ENCODE peak calls at places on chromosomes 4 and X, in six cellular contexts. E, O, F, R, X and M are unnamed samples.
A peak's percentile ranks its signal among the peaks of the same experiment; 100 is the strongest.

GRCh38 chr4:85557016-85557901 is 82.3 kb downstream of the ARHGAP24 start:
- DNase-seq in E (no peak), O (no peak), F (no peak), R (no peak), X (no peak), M (no peak)

GRCh38 chr4:76801621-76802545 is 96.1 kb downstream of the SOWAHB start:
- DNase-seq in E (peak; percentile 52), O (peak; percentile 55), F (no peak), R (no peak), X (no peak), M (no peak)

GRCh38 chr4:20490734-20491133 is 209.5 kb upstream of the PACRGL start:
- DNase-seq in E (peak; percentile 14), O (no peak), F (no peak), R (no peak), X (no peak), M (no peak)

GRCh38 chr4:176223561-176223960 is 28.2 kb upstream of the SPATA4 start:
- DNase-seq in E (no peak), O (no peak), F (no peak), R (no peak), X (no peak), M (no peak)

GRCh38 chrX:107716045-107716684 is 59.4 kb downstream of the TSC22D3 start:
- DNase-seq in E (peak; percentile 24), O (peak; percentile 82), F (no peak), R (no peak), X (peak; percentile 21), M (no peak)

GRCh38 chrX:149948001-149948400 is 9.7 kb upstream of the EOLA2 start:
- DNase-seq in E (no peak), O (no peak), F (no peak), R (no peak), X (no peak), M (no peak)

GRCh38 chr4:2938906-2939305 is 24.3 kb downstream of the NOP14 start:
- DNase-seq in E (no peak), O (no peak), F (no peak), R (no peak), X (no peak), M (no peak)

GRCh38 chr4:182853731-182854130 is 63.5 kb downstream of the DCTD start:
- DNase-seq in E (no peak), O (no peak), F (no peak), R (no peak), X (no peak), M (no peak)

GRCh38 chrX:52988985-52989917 is 30.9 kb upstream of the FAM156A start:
- DNase-seq in E (no peak), O (no peak), F (no peak), R (no peak), X (no peak), M (peak; percentile 5)

GRCh38 chr4:139975830-139976272 is 178.1 kb downstream of the MAML3 start:
- DNase-seq in E (no peak), O (no peak), F (peak; percentile 49), R (no peak), X (peak; percentile 56), M (peak; percentile 29)

GRCh38 chr4:132557660-132558059 is 591.4 kb upstream of the PCDH10 start:
- DNase-seq in E (no peak), O (peak; percentile 20), F (peak; percentile 39), R (no peak), X (no peak), M (no peak)

GRCh38 chr4:127124919-127125318 is 507.8 kb upstream of the INTU start:
- DNase-seq in E (no peak), O (no peak), F (peak; percentile 20), R (no peak), X (peak; percentile 24), M (no peak)

GRCh38 chr4:90328558-90328957 is 201.4 kb downstream of the CCSER1 start:
- DNase-seq in E (peak; percentile 18), O (peak; percentile 42), F (peak; percentile 23), R (no peak), X (peak; percentile 4), M (no peak)

GRCh38 chr4:88008624-88009235 is 1.3 kb downstream of the PKD2 start:
- DNase-seq in E (no peak), O (no peak), F (peak; percentile 25), R (no peak), X (no peak), M (no peak)

GRCh38 chr4:71126719-71127118 is 133.3 kb downstream of the DCK start:
- DNase-seq in E (no peak), O (no peak), F (peak; percentile 96), R (no peak), X (peak; percentile 99), M (peak; percentile 48)

GRCh38 chrX:2764766-2765666 is 13.2 kb downstream of the XG start:
- DNase-seq in E (no peak), O (no peak), F (no peak), R (no peak), X (no peak), M (no peak)

GRCh38 chr4:119570401-119570800 is 58.2 kb downstream of the PDE5A start:
- DNase-seq in E (no peak), O (no peak), F (peak; percentile 7), R (no peak), X (peak; percentile 68), M (no peak)

GRCh38 chr4:36281384-36282106 is at the start of gene DTHD1:
- DNase-seq in E (no peak), O (no peak), F (peak; percentile 74), R (no peak), X (no peak), M (peak; percentile 52)

GRCh38 chrX:9897761-9898161 is 69.4 kb upstream of the CLDN34 start:
- DNase-seq in E (no peak), O (no peak), F (no peak), R (no peak), X (peak; percentile 97), M (no peak)

GRCh38 chr4:143554728-143555597 is 41.5 kb downstream of the SMARCA5 start:
- DNase-seq in E (no peak), O (no peak), F (no peak), R (no peak), X (no peak), M (no peak)

GRCh38 chr4:3671571-3672464 is 94.4 kb upstream of the ADRA2C start:
- DNase-seq in E (no peak), O (no peak), F (no peak), R (no peak), X (peak; percentile 41), M (no peak)

GRCh38 chr4:173528378-173529321 is 1.4 kb downstream of the HAND2 start:
- DNase-seq in E (peak; percentile 44), O (peak; percentile 66), F (no peak), R (no peak), X (no peak), M (no peak)

GRCh38 chrX:46759645-46759974 is 692 bp upstream of the SLC9A7 start:
- DNase-seq in E (no peak), O (peak; percentile 43), F (no peak), R (no peak), X (peak; percentile 26), M (no peak)

GRCh38 chr4:180617203-180617602 is 1626.0 kb upstream of the TENM3 start:
- DNase-seq in E (no peak), O (no peak), F (no peak), R (no peak), X (peak; percentile 1), M (no peak)

GRCh38 chr4:67684839-67685531 is 16.0 kb downstream of the UBA6 start:
- DNase-seq in E (no peak), O (no peak), F (peak; percentile 76), R (no peak), X (peak; percentile 66), M (no peak)

GRCh38 chrX:118978451-118978850 is 4.0 kb downstream of the LONRF3 start:
- DNase-seq in E (no peak), O (no peak), F (no peak), R (no peak), X (no peak), M (no peak)

GRCh38 chrX:118988913-118989312 is 14.5 kb downstream of the LONRF3 start:
- DNase-seq in E (no peak), O (no peak), F (no peak), R (no peak), X (no peak), M (no peak)

GRCh38 chrX:118983513-118983912 is 9.1 kb downstream of the LONRF3 start:
- DNase-seq in E (no peak), O (no peak), F (no peak), R (no peak), X (no peak), M (no peak)
- TF ChIP-seq CTCF in E (no peak), O (no peak), F (no peak), R (no peak), X (no peak), M (no peak)

DNA sequence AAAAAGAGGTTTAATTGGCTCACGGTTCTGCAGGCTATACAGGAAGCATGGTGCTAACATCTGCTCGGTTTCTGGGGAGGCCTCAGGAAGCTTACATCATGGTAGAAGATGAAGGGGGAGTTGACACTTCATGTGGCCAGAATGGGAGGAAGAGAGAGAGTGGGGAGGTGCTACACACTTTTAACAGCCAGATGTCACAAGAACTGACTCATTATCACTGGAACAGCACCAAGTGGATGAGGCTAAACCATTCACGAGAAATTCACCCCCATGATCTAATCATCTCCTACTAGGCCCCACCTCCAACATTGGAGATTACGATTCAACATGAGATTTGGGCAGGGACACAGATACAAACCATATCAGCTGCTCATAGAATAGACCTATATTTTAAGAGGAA is 255.8 kb downstream of the OPHN1 start:
- DNase-seq in E (no peak), O (no peak), F (no peak), R (no peak), X (peak; percentile 38), M (no peak)
- H3K27ac ChIP-seq in E (no peak overlapping the region), O (no peak overlapping the region), F (no peak overlapping the region), R (no peak overlapping the region), X (no peak overlapping the region), M (no peak overlapping the region)

DNA sequence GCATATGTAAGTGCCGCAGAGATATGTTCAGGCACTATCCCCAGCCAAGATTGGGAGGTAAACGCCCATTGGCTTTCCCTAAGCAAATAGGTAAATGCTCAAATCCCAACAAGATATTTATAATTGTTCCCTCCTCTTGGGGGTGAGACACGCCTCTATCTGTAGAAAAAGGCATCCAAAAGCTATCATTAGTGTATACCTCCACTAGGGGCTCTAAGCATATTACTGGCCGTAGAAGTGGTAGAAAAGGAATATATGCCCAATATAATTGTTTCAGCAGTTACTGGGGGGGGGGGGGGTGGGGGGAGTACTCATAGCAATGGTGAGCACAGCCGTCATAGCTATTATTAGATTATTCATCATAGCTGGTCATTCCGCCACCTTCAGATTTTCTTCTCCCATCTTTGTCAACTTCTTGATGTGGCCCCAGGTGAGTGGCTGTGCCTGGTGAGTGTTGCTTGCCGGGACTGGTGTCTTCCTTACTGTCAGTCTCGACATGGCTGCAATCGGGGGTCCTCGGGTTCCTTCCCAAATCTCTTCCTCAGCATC is 53.3 kb upstream of the WDR1 start:
- DNase-seq in E (no peak), O (no peak), F (no peak), R (no peak), X (no peak), M (no peak)
- TF ChIP-seq CTCF in E (no peak), O (no peak), F (no peak), R (no peak), X (no peak), M (no peak)

GRCh38 chr4:1080961-1081688 is 32.2 kb downstream of the RNF212 start:
- DNase-seq in E (no peak), O (no peak), F (peak; percentile 80), R (peak; percentile 25), X (peak; percentile 71), M (peak; percentile 64)
- H3K27ac ChIP-seq in E (no peak overlapping the region), O (no peak overlapping the region), F (peak overlapping the region; percentile 69), R (no peak overlapping the region), X (no peak overlapping the region), M (peak overlapping the region; percentile 93)